ENCODE peak calls at places on chromosome 11, in six cellular contexts. C, W, V, K, I and H are unnamed samples.

GRCh38 chr11:68146010-68146540 is 24.9 kb upstream of the CHKA start:
- DNase-seq in C (peak; percentile 49), W (no peak), V (no peak), K (peak; percentile 65), I (peak; percentile 46), H (no peak)

GRCh38 chr11:59216654-59217640 is 4.2 kb upstream of the MPEG1 start:
- DNase-seq in C (no peak), W (peak; percentile 67), V (no peak), K (no peak), I (no peak), H (peak; percentile 99)

GRCh38 chr11:35658028-35658948 is 4.3 kb upstream of the TRIM44 start:
- DNase-seq in C (no peak), W (peak; percentile 50), V (no peak), K (no peak), I (no peak), H (no peak)

GRCh38 chr11:72579816-72580647 is 94.2 kb downstream of the PDE2A start:
- DNase-seq in C (no peak), W (no peak), V (no peak), K (no peak), I (no peak), H (no peak)

GRCh38 chr11:240315-240714 is 3.5 kb downstream of the PSMD13 start:
- DNase-seq in C (no peak), W (no peak), V (no peak), K (no peak), I (no peak), H (no peak)

GRCh38 chr11:69962152-69962551 is 116.0 kb upstream of the ANO1 start:
- DNase-seq in C (peak; percentile 59), W (peak; percentile 42), V (peak; percentile 75), K (no peak), I (no peak), H (no peak)

GRCh38 chr11:100403817-100404216 is 283.3 kb upstream of the ARHGAP42 start:
- DNase-seq in C (no peak), W (peak; percentile 89), V (no peak), K (no peak), I (no peak), H (no peak)

GRCh38 chr11:122436188-122436555 is 219.3 kb upstream of the UBASH3B start:
- DNase-seq in C (no peak), W (no peak), V (no peak), K (no peak), I (no peak), H (no peak)

GRCh38 chr11:14578551-14578956 is 58.4 kb upstream of the PSMA1 start:
- DNase-seq in C (no peak), W (peak; percentile 54), V (peak; percentile 38), K (peak; percentile 82), I (peak; percentile 24), H (peak; percentile 65)

GRCh38 chr11:94815705-94816344 is 47.7 kb downstream of the AMOTL1 start:
- DNase-seq in C (no peak), W (no peak), V (no peak), K (no peak), I (no peak), H (no peak)

GRCh38 chr11:32279672-32280071 is 155.7 kb downstream of the WT1 start:
- DNase-seq in C (no peak), W (no peak), V (no peak), K (no peak), I (no peak), H (no peak)

GRCh38 chr11:119752946-119753345 is 23.9 kb upstream of the NECTIN1 start:
- DNase-seq in C (no peak), W (no peak), V (no peak), K (no peak), I (no peak), H (no peak)

GRCh38 chr11:70537576-70538571 is 139.5 kb downstream of the CTTN start:
- DNase-seq in C (no peak), W (no peak), V (no peak), K (no peak), I (peak; percentile 44), H (no peak)

GRCh38 chr11:33790088-33790487 is 15.8 kb upstream of the FBXO3 start:
- DNase-seq in C (no peak), W (no peak), V (no peak), K (no peak), I (no peak), H (no peak)
- TF ChIP-seq SMC3 in C (no peak), W (no peak), V (no peak), K (no peak), I (no peak), H (no peak)

DNA sequence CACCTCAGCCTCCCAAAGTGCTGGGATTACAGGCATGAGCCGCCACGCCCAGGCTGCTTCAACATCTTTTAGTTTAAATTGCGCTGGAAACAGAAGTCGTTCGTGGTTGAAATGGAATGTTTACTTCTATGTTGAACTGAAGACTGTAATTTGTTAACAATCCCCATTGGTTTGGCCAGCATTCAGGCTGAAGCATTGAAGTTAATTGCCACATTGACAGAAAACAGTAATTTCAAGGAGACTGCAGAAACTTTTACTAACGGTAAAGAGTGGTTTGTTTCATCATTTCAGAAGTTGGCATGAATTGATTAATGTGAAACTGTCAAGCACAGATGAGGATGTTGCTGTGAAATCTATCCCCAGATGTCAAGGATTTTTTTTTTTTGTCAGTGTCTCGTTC is 14.2 kb downstream of the AP5B1 start:
- DNase-seq in C (no peak), W (peak; percentile 6), V (no peak), K (no peak), I (no peak), H (no peak)
- TF ChIP-seq SMC3 in C (no peak), W (no peak), V (no peak), K (no peak), I (no peak), H (no peak)

GRCh38 chr11:2093575-2094353 is 45.4 kb downstream of the IGF2 start:
- DNase-seq in C (no peak), W (no peak), V (no peak), K (no peak), I (no peak), H (no peak)
- TF ChIP-seq SMC3 in C (no peak), W (no peak), V (no peak), K (no peak), I (no peak), H (no peak)

GRCh38 chr11:125378083-125378482 is 118.0 kb downstream of the FEZ1 start:
- DNase-seq in C (no peak), W (no peak), V (no peak), K (no peak), I (no peak), H (no peak)

GRCh38 chr11:125375146-125375545 is 120.9 kb downstream of the FEZ1 start:
- DNase-seq in C (no peak), W (no peak), V (no peak), K (no peak), I (no peak), H (no peak)

GRCh38 chr11:125378596-125378995 is 117.5 kb downstream of the FEZ1 start:
- DNase-seq in C (no peak), W (no peak), V (no peak), K (no peak), I (no peak), H (no peak)

GRCh38 chr11:125376117-125376516 is 119.9 kb downstream of the FEZ1 start:
- DNase-seq in C (no peak), W (no peak), V (peak; percentile 20), K (no peak), I (no peak), H (no peak)

DNA sequence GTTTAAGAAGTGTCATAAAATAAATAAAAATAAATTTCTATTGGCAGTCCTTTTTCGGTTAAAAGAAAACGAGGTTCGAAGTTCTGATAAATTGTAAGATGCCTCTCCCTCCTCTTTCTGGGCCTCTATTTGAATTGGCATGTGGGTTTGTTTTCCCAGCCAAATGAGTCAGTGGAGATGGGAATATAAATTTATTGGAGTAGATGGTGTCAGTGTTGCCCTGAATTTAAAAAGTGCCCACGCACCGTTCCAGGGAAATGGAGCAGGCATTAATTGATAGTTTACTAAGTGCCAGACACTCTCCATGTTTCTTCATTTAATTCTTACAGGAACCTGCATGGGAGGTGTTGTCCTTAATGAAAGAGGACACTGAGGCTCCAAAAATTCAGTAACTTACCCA is 119.2 kb downstream of the FEZ1 start:
- DNase-seq in C (no peak), W (no peak), V (no peak), K (no peak), I (no peak), H (no peak)
- TF ChIP-seq SMC3 in C (no peak), W (no peak), V (no peak), K (no peak), I (no peak), H (no peak)

DNA sequence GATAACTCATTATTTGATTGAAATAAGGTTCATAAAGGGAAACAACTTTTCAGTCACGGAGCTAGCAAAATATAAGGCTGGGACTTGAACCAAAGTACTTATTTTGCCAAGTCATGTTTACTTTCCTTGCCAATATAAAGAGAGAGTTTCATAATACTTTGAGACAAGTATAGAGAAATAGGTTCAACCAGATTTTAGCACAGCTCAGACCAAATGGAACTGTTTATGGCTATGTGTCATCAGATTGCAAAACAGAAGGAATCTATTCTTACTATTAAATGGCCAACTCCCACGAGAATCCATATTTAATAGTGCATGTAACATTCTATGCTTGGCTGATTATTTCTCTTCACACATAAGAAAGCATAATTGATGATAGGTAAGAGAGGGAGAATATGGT is 1517.6 kb upstream of the TENM4 start:
- DNase-seq in C (no peak), W (peak; percentile 1), V (no peak), K (no peak), I (no peak), H (no peak)
- TF ChIP-seq SMC3 in C (no peak), W (no peak), V (no peak), K (no peak), I (no peak), H (no peak)

GRCh38 chr11:34168642-34169051 is 63.2 kb downstream of the NAT10 start:
- DNase-seq in C (no peak), W (peak; percentile 20), V (no peak), K (no peak), I (no peak), H (no peak)

GRCh38 chr11:34166806-34167740 is 61.6 kb downstream of the NAT10 start:
- DNase-seq in C (no peak), W (no peak), V (no peak), K (no peak), I (no peak), H (no peak)

GRCh38 chr11:34167961-34168360 is 62.5 kb downstream of the NAT10 start:
- DNase-seq in C (no peak), W (no peak), V (no peak), K (no peak), I (no peak), H (no peak)

GRCh38 chr11:34165121-34165520 is 59.7 kb downstream of the NAT10 start:
- DNase-seq in C (no peak), W (no peak), V (no peak), K (no peak), I (no peak), H (no peak)

GRCh38 chr11:34165786-34166557 is 60.5 kb downstream of the NAT10 start:
- DNase-seq in C (no peak), W (no peak), V (peak; percentile 57), K (no peak), I (peak; percentile 62), H (no peak)
- TF ChIP-seq SMC3 in C (no peak), W (no peak), V (peak; percentile 32), K (no peak), I (peak; percentile 3), H (no peak)